ENCODE peak calls at places on chromosome 1, in six cellular contexts. One of them, this sample, is unnamed.

GRCh38 chr1:14486401-14487110 is 111.9 kb upstream of the KAZN start:
- DNase-seq in stimulated activated CD8-positive, alpha-beta memory T cell treated with anti-CD3 and anti-CD28 coated beads, Interleukin-15, amount 100 ng/mL, for 4 hours: no peak
- DNase-seq in Right ventricle myocardium superior: no peak
- DNase-seq in NCI-H774: no peak
- DNase-seq in ovary: peak
- DNase-seq in RCC 7860: peak
- DNase-seq in this sample: peak

GRCh38 chr1:156944848-156945247 is 24.4 kb downstream of the LRRC71 start:
- DNase-seq in stimulated activated CD8-positive, alpha-beta memory T cell treated with anti-CD3 and anti-CD28 coated beads, Interleukin-15, amount 100 ng/mL, for 4 hours: no peak
- DNase-seq in Right ventricle myocardium superior: no peak
- DNase-seq in NCI-H774: no peak
- DNase-seq in ovary: no peak
- DNase-seq in RCC 7860: no peak
- DNase-seq in this sample: no peak

GRCh38 chr1:203100163-203100867 is 14.5 kb upstream of the MYOG start:
- DNase-seq in stimulated activated CD8-positive, alpha-beta memory T cell treated with anti-CD3 and anti-CD28 coated beads, Interleukin-15, amount 100 ng/mL, for 4 hours: no peak
- DNase-seq in Right ventricle myocardium superior: no peak
- DNase-seq in NCI-H774: no peak
- DNase-seq in ovary: no peak
- DNase-seq in RCC 7860: no peak
- DNase-seq in this sample: no peak

GRCh38 chr1:12434686-12435085 is 183.3 kb downstream of the DHRS3 start:
- DNase-seq in stimulated activated CD8-positive, alpha-beta memory T cell treated with anti-CD3 and anti-CD28 coated beads, Interleukin-15, amount 100 ng/mL, for 4 hours: no peak
- DNase-seq in Right ventricle myocardium superior: no peak
- DNase-seq in NCI-H774: no peak
- DNase-seq in ovary: no peak
- DNase-seq in RCC 7860: no peak
- DNase-seq in this sample: no peak

GRCh38 chr1:215219372-215219771 is 136.8 kb downstream of the KCNK2 start:
- DNase-seq in stimulated activated CD8-positive, alpha-beta memory T cell treated with anti-CD3 and anti-CD28 coated beads, Interleukin-15, amount 100 ng/mL, for 4 hours: no peak
- DNase-seq in Right ventricle myocardium superior: no peak
- DNase-seq in NCI-H774: no peak
- DNase-seq in ovary: no peak
- DNase-seq in RCC 7860: no peak
- DNase-seq in this sample: no peak

GRCh38 chr1:151326619-151327222 is 495 bp downstream of the PI4KB start:
- DNase-seq in stimulated activated CD8-positive, alpha-beta memory T cell treated with anti-CD3 and anti-CD28 coated beads, Interleukin-15, amount 100 ng/mL, for 4 hours: no peak
- DNase-seq in Right ventricle myocardium superior: peak
- DNase-seq in NCI-H774: peak
- DNase-seq in ovary: no peak
- DNase-seq in RCC 7860: peak
- DNase-seq in this sample: peak

GRCh38 chr1:15680131-15680530 is 4.0 kb upstream of the PLEKHM2 start:
- DNase-seq in stimulated activated CD8-positive, alpha-beta memory T cell treated with anti-CD3 and anti-CD28 coated beads, Interleukin-15, amount 100 ng/mL, for 4 hours: no peak
- DNase-seq in Right ventricle myocardium superior: no peak
- DNase-seq in NCI-H774: no peak
- DNase-seq in ovary: no peak
- DNase-seq in RCC 7860: peak
- DNase-seq in this sample: no peak

GRCh38 chr1:234780531-234781162 is 170.7 kb upstream of the IRF2BP2 start:
- DNase-seq in stimulated activated CD8-positive, alpha-beta memory T cell treated with anti-CD3 and anti-CD28 coated beads, Interleukin-15, amount 100 ng/mL, for 4 hours: no peak
- DNase-seq in Right ventricle myocardium superior: no peak
- DNase-seq in NCI-H774: no peak
- DNase-seq in ovary: no peak
- DNase-seq in RCC 7860: no peak
- DNase-seq in this sample: no peak

GRCh38 chr1:4668738-4669700 is 14.6 kb downstream of the AJAP1 start:
- DNase-seq in stimulated activated CD8-positive, alpha-beta memory T cell treated with anti-CD3 and anti-CD28 coated beads, Interleukin-15, amount 100 ng/mL, for 4 hours: no peak
- DNase-seq in Right ventricle myocardium superior: no peak
- DNase-seq in NCI-H774: no peak
- DNase-seq in ovary: no peak
- DNase-seq in RCC 7860: peak
- DNase-seq in this sample: no peak

This sample was measured in left cardiac atrium.